ENCODE peak calls at places on chromosomes 5 and 9, in nine cellular contexts. M, I, P, E, K, L, O, F and Z are unnamed samples.

GRCh38 chr5:32047056-32047455 is 127.1 kb downstream of the GOLPH3 start:
- DNase-seq in M (no peak), I (no peak), P (no peak), E (peak), K (no peak), L (no peak), O (peak), F (no peak), Z (no peak)

GRCh38 chr5:40227366-40227765 is 452.3 kb upstream of the PTGER4 start:
- DNase-seq in M (no peak), I (no peak), P (peak), E (peak), K (no peak), L (no peak), O (peak), F (no peak), Z (no peak)

GRCh38 chr5:175470756-175471155 is 7.6 kb upstream of the SFXN1 start:
- DNase-seq in M (no peak), I (no peak), P (no peak), E (no peak), K (peak), L (no peak), O (no peak), F (no peak), Z (no peak)

GRCh38 chr5:124990723-124991122 is 244.3 kb upstream of the ZNF608 start:
- DNase-seq in M (no peak), I (no peak), P (no peak), E (no peak), K (no peak), L (no peak), O (no peak), F (no peak), Z (no peak)

GRCh38 chr5:147187163-147187562 is 47.7 kb upstream of the STK32A start:
- DNase-seq in M (no peak), I (no peak), P (no peak), E (no peak), K (no peak), L (no peak), O (no peak), F (no peak), Z (no peak)

GRCh38 chr5:159416438-159416837 is 86.2 kb upstream of the IL12B start:
- DNase-seq in M (no peak), I (no peak), P (no peak), E (no peak), K (no peak), L (no peak), O (no peak), F (no peak), Z (no peak)

GRCh38 chr5:143874312-143874711 is 62.4 kb downstream of the HMHB1 start:
- DNase-seq in M (no peak), I (no peak), P (no peak), E (no peak), K (no peak), L (no peak), O (peak), F (no peak), Z (no peak)

GRCh38 chr5:116763987-116764866 is 189.6 kb upstream of the SEMA6A start:
- DNase-seq in M (no peak), I (no peak), P (no peak), E (no peak), K (no peak), L (no peak), O (no peak), F (no peak), Z (no peak)

GRCh38 chr5:141771031-141771430 is 89.0 kb upstream of the ARAP3 start:
- DNase-seq in M (no peak), I (no peak), P (no peak), E (no peak), K (peak), L (no peak), O (no peak), F (peak), Z (no peak)

GRCh38 chr5:126103050-126103449 is 320.2 kb upstream of the GRAMD2B start:
- DNase-seq in M (no peak), I (no peak), P (no peak), E (no peak), K (no peak), L (no peak), O (no peak), F (no peak), Z (no peak)

GRCh38 chr5:6731465-6732237 is 18.4 kb downstream of the TENT4A start:
- DNase-seq in M (no peak), I (no peak), P (no peak), E (peak), K (peak), L (no peak), O (no peak), F (no peak), Z (no peak)

GRCh38 chr5:168683247-168683926 is 104.2 kb upstream of the PANK3 start:
- DNase-seq in M (no peak), I (no peak), P (no peak), E (no peak), K (no peak), L (no peak), O (no peak), F (no peak), Z (no peak)

GRCh38 chr5:84239509-84239908 is 145.2 kb downstream of the EDIL3 start:
- DNase-seq in M (no peak), I (no peak), P (peak), E (peak), K (no peak), L (no peak), O (peak), F (peak), Z (no peak)

GRCh38 chr9:92952861-92953620 is 5.7 kb downstream of the FGD3 start:
- DNase-seq in M (no peak), I (peak), P (no peak), E (peak), K (no peak), L (no peak), O (peak), F (no peak), Z (no peak)

GRCh38 chr5:963673-964531 is 44.7 kb upstream of the NKD2 start:
- DNase-seq in M (no peak), I (no peak), P (peak), E (peak), K (no peak), L (no peak), O (peak), F (no peak), Z (no peak)

GRCh38 chr5:82405166-82405565 is 127.0 kb upstream of the RPS23 start:
- DNase-seq in M (no peak), I (no peak), P (no peak), E (peak), K (no peak), L (no peak), O (peak), F (no peak), Z (no peak)

GRCh38 chr5:155943516-155944407 is 383.2 kb upstream of the SGCD start:
- DNase-seq in M (peak), I (peak), P (no peak), E (peak), K (peak), L (no peak), O (peak), F (peak), Z (no peak)

GRCh38 chr5:62064993-62065392 is 241.0 kb upstream of the KIF2A start:
- DNase-seq in M (no peak), I (no peak), P (no peak), E (no peak), K (no peak), L (no peak), O (no peak), F (no peak), Z (no peak)

GRCh38 chr5:168552146-168552545 is 23.0 kb downstream of the FBLL1 start:
- DNase-seq in M (no peak), I (no peak), P (peak), E (peak), K (no peak), L (no peak), O (peak), F (no peak), Z (no peak)

GRCh38 chr5:151075698-151076331 is 5.0 kb downstream of the TNIP1 start:
- DNase-seq in M (no peak), I (no peak), P (no peak), E (peak), K (no peak), L (no peak), O (no peak), F (no peak), Z (no peak)

GRCh38 chr5:56002303-56002702 is 7.5 kb upstream of the IL6ST start:
- DNase-seq in M (no peak), I (no peak), P (no peak), E (no peak), K (no peak), L (no peak), O (no peak), F (no peak), Z (no peak)

GRCh38 chr5:145988993-145989392 is 52.6 kb downstream of the SH3RF2 start:
- DNase-seq in M (no peak), I (no peak), P (no peak), E (no peak), K (no peak), L (no peak), O (no peak), F (no peak), Z (no peak)

GRCh38 chr9:9950813-9951212 is 662.0 kb downstream of the PTPRD start:
- DNase-seq in M (no peak), I (no peak), P (no peak), E (no peak), K (no peak), L (no peak), O (peak), F (no peak), Z (no peak)

GRCh38 chr9:134135343-134136116 is at the start of gene WDR5:
- DNase-seq in M (peak), I (peak), P (peak), E (peak), K (peak), L (peak), O (peak), F (peak), Z (peak)